ENCODE peak calls at places on chromosome 10, in four cellular contexts. F, Z, J and I are unnamed samples.

GRCh38 chr10:126059101-126059826 is 162.9 kb downstream of the FANK1 start:
- DNase-seq in F (no peak), Z (no peak), J (no peak), I (no peak)

GRCh38 chr10:387949-388660 is 252.8 kb downstream of the ZMYND11 start:
- DNase-seq in F (no peak), Z (no peak), J (no peak), I (peak; percentile 61)

GRCh38 chr10:112721080-112721698 is 228.9 kb upstream of the TCF7L2 start:
- DNase-seq in F (peak; percentile 25), Z (peak; percentile 19), J (peak; percentile 21), I (no peak)

GRCh38 chr10:127945335-127945734 is 38.4 kb downstream of the PTPRE start:
- DNase-seq in F (no peak), Z (no peak), J (no peak), I (peak; percentile 82)

GRCh38 chr10:126233182-126233581 is 155.1 kb downstream of the ADAM12 start:
- DNase-seq in F (no peak), Z (no peak), J (no peak), I (no peak)

GRCh38 chr10:60572511-60573194 is 183.0 kb upstream of the ANK3 start:
- DNase-seq in F (no peak), Z (no peak), J (no peak), I (no peak)

GRCh38 chr10:74223755-74224530 is 72.9 kb downstream of the ADK start:
- DNase-seq in F (no peak), Z (no peak), J (no peak), I (no peak)

GRCh38 chr10:63866075-63866746 is 345.0 kb downstream of the REEP3 start:
- DNase-seq in F (peak; percentile 67), Z (peak; percentile 34), J (peak; percentile 5), I (no peak)

GRCh38 chr10:43120116-43120947 is 17.9 kb upstream of the CSGALNACT2 start:
- DNase-seq in F (no peak), Z (no peak), J (no peak), I (no peak)

GRCh38 chr10:99403674-99404073 is 26.8 kb downstream of the GOT1 start:
- DNase-seq in F (no peak), Z (no peak), J (no peak), I (no peak)

GRCh38 chr10:29443745-29444523 is 155.1 kb downstream of the LYZL1 start:
- DNase-seq in F (peak; percentile 37), Z (no peak), J (no peak), I (no peak)

GRCh38 chr10:48634198-48634983 is 29.5 kb upstream of the ARHGAP22 start:
- DNase-seq in F (no peak), Z (no peak), J (peak; percentile 91), I (peak; percentile 91)

GRCh38 chr10:66925896-66926719 is at the start of gene LRRTM3:
- DNase-seq in F (peak; percentile 37), Z (peak; percentile 28), J (peak; percentile 20), I (peak; percentile 43)

GRCh38 chr10:61000769-61001730 is 57.1 kb upstream of the RHOBTB1 start:
- DNase-seq in F (peak; percentile 64), Z (peak; percentile 9), J (no peak), I (no peak)

GRCh38 chr10:21315321-21316220 is 209.9 kb downstream of the SKIDA1 start:
- DNase-seq in F (peak; percentile 59), Z (no peak), J (no peak), I (no peak)

GRCh38 chr10:131899116-131899690 is 1.6 kb upstream of the PPP2R2D start:
- DNase-seq in F (no peak), Z (no peak), J (no peak), I (no peak)

GRCh38 chr10:1274098-1274745 is 218.0 kb downstream of the WDR37 start:
- DNase-seq in F (no peak), Z (no peak), J (no peak), I (no peak)

GRCh38 chr10:51832652-51833383 is 133.4 kb upstream of the CSTF2T start:
- DNase-seq in F (peak; percentile 2), Z (no peak), J (peak; percentile 8), I (no peak)

GRCh38 chr10:74928742-74929191 is 102.4 kb downstream of the KAT6B start:
- DNase-seq in F (no peak), Z (no peak), J (no peak), I (no peak)

GRCh38 chr10:118436742-118437141 is 94.6 kb upstream of the FAM204A start:
- DNase-seq in F (no peak), Z (no peak), J (no peak), I (no peak)

GRCh38 chr10:1420663-1421362 is 316.5 kb downstream of the ADARB2 start:
- DNase-seq in F (peak; percentile 79), Z (peak; percentile 71), J (no peak), I (peak; percentile 37)

GRCh38 chr10:96299383-96299782 is 4.9 kb upstream of the DNTT start:
- DNase-seq in F (no peak), Z (no peak), J (no peak), I (no peak)

GRCh38 chr10:15122477-15123030 is 25.4 kb downstream of the RPP38 start:
- DNase-seq in F (no peak), Z (peak; percentile 26), J (peak; percentile 80), I (no peak)

GRCh38 chr10:33204049-33204448 is 130.4 kb downstream of the NRP1 start:
- DNase-seq in F (no peak), Z (no peak), J (no peak), I (no peak)

GRCh38 chr10:113945075-113945686 is 90.7 kb downstream of the NHLRC2 start:
- DNase-seq in F (no peak), Z (no peak), J (no peak), I (no peak)

GRCh38 chr10:61975107-61975932 is 73.8 kb downstream of the ARID5B start:
- DNase-seq in F (peak; percentile 45), Z (no peak), J (no peak), I (no peak)

GRCh38 chr10:99983280-99983988 is 26.3 kb downstream of the DNMBP start:
- DNase-seq in F (peak; percentile 47), Z (no peak), J (peak; percentile 48), I (no peak)

GRCh38 chr10:26890956-26891355 is 30.2 kb upstream of the ABI1 start:
- DNase-seq in F (peak; percentile 61), Z (peak; percentile 16), J (no peak), I (peak; percentile 77)

GRCh38 chr10:6741561-6741960 is 161.5 kb upstream of the PRKCQ start:
- DNase-seq in F (no peak), Z (no peak), J (no peak), I (no peak)

GRCh38 chr10:72691470-72692056 is 380 bp upstream of the MCU start:
- DNase-seq in F (no peak), Z (no peak), J (peak; percentile 73), I (peak; percentile 98)

GRCh38 chr10:110355181-110355831 is 50.6 kb upstream of the SMNDC1 start:
- DNase-seq in F (no peak), Z (no peak), J (peak; percentile 58), I (no peak)

GRCh38 chr10:62805139-62806092 is 896 bp downstream of the ADO start:
- DNase-seq in F (peak; percentile 67), Z (no peak), J (no peak), I (no peak)

GRCh38 chr10:84204122-84204521 is 9.8 kb downstream of the CDHR1 start:
- DNase-seq in F (peak; percentile 55), Z (peak; percentile 45), J (no peak), I (peak; percentile 10)

GRCh38 chr10:88500656-88501055 is 82.5 kb downstream of the RNLS start:
- DNase-seq in F (no peak), Z (no peak), J (no peak), I (no peak)

GRCh38 chr10:102401735-102402511 is 6.4 kb downstream of the NFKB2 start:
- DNase-seq in F (no peak), Z (no peak), J (no peak), I (no peak)

GRCh38 chr10:130579913-130580312 is 443.7 kb downstream of the GLRX3 start:
- DNase-seq in F (no peak), Z (no peak), J (no peak), I (no peak)

GRCh38 chr10:133159611-133159949 is 439 bp upstream of the KNDC1 start:
- DNase-seq in F (no peak), Z (no peak), J (no peak), I (no peak)

GRCh38 chr10:133162178-133162909 is 2.3 kb downstream of the KNDC1 start:
- DNase-seq in F (no peak), Z (no peak), J (no peak), I (no peak)

GRCh38 chr10:133161486-133162051 is 1.6 kb downstream of the KNDC1 start:
- DNase-seq in F (no peak), Z (no peak), J (no peak), I (no peak)

GRCh38 chr10:133159950-133160812 is at the start of gene KNDC1:
- DNase-seq in F (peak; percentile 47), Z (no peak), J (no peak), I (no peak)

DNA sequence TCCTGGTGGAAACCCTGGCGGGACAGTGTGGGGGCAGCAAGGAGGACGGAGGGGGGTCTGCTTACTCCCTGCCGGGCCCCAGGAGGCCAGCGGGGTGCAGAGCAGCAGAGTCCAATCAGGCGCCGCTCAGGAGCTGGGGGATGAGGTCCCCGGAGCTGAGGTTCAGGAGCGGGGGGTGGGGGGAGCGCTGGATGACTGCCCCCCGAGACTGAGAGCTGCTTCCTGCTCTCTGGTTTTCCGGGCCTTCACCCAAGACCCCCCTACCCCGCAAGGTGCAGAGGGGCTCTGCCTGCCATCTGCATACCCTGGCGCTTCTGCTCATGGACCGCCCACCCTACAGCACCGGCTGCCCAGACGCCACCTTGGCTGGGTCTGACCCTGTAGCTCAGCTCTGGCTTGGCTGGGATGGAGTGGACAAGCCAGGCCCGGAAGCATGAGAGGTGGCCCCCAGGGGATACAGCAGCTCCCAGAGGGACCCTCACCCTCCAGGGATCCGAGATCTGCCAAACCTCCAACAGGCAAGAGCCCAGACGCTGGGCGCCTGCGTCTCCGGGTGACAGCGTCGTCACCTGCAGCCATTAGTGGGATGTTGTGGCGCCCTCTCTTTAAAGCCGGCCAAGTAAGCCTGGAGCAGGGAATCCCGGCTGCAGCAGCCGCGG is 923 bp downstream of the KNDC1 start:
- DNase-seq in F (no peak), Z (no peak), J (no peak), I (no peak)
- TF ChIP-seq POLR2AphosphoS5 in F (no peak), Z (no peak), J (no peak), I (no peak)

GRCh38 chr10:108203905-108204527 is 1039.5 kb upstream of the SORCS1 start:
- DNase-seq in F (no peak), Z (no peak), J (no peak), I (no peak)
- TF ChIP-seq SPI1 in F (no peak), Z (no peak), J (no peak), I (no peak)

GRCh38 chr10:34795334-34795733 is 19.8 kb downstream of the PARD3 start:
- DNase-seq in F (no peak), Z (no peak), J (no peak), I (no peak)

GRCh38 chr10:34798654-34799053 is 16.4 kb downstream of the PARD3 start:
- DNase-seq in F (no peak), Z (no peak), J (no peak), I (no peak)

GRCh38 chr10:34794835-34795234 is 20.3 kb downstream of the PARD3 start:
- DNase-seq in F (no peak), Z (no peak), J (no peak), I (no peak)

GRCh38 chr10:34796133-34796532 is 19.0 kb downstream of the PARD3 start:
- DNase-seq in F (no peak), Z (no peak), J (no peak), I (no peak)

GRCh38 chr10:34797155-34797554 is 17.9 kb downstream of the PARD3 start:
- DNase-seq in F (no peak), Z (no peak), J (no peak), I (no peak)
- TF ChIP-seq POLR2AphosphoS5 in F (no peak), Z (no peak), J (no peak), I (no peak)

GRCh38 chr10:104505521-104506041 is 135.5 kb upstream of the SORCS3 start:
- DNase-seq in F (no peak), Z (no peak), J (no peak), I (no peak)
- TF ChIP-seq SPI1 in F (no peak), Z (no peak), J (no peak), I (no peak)